ENCODE peak calls at places on chromosomes 7 and 10, in nine cellular contexts. K is heart left ventricle; H is CD8-positive, alpha-beta memory T cell; V is heart right ventricle; Q is breast epithelium; M is tibial nerve; N is GM23338; D is AG04450; T is dorsolateral prefrontal cortex. A is an unnamed sample.
A peak's percentile ranks its signal among the peaks of the same experiment; 100 is the strongest.

GRCh38 chr7:148623586-148624282 is 33.2 kb downstream of the C7orf33 start:
- DNase-seq in K (no peak), H (no peak), V (no peak), Q (no peak), M (no peak), N (no peak), D (no peak), T (no peak), A (no peak)

GRCh38 chr7:77391230-77391629 is 24.9 kb downstream of the GSAP start:
- DNase-seq in K (no peak), H (no peak), V (no peak), Q (no peak), M (no peak), N (no peak), D (no peak), T (no peak), A (no peak)

GRCh38 chr7:96837583-96837982 is 127.9 kb upstream of the SEM1 start:
- DNase-seq in K (no peak), H (peak; percentile 46), V (no peak), Q (no peak), M (no peak), N (no peak), D (no peak), T (no peak), A (no peak)

GRCh38 chr7:103855671-103856070 is 133.8 kb downstream of the RELN start:
- DNase-seq in K (no peak), H (no peak), V (no peak), Q (no peak), M (no peak), N (no peak), D (no peak), T (no peak), A (no peak)

GRCh38 chr7:94395141-94396041 is 696 bp downstream of the COL1A2 start:
- DNase-seq in K (peak; percentile 41), H (peak; percentile 48), V (no peak), Q (no peak), M (peak; percentile 84), N (peak; percentile 89), D (peak; percentile 64), T (no peak), A (peak; percentile 40)

GRCh38 chr10:22984066-22984465 is 56.2 kb downstream of the ARMC3 start:
- DNase-seq in K (no peak), H (no peak), V (no peak), Q (no peak), M (no peak), N (no peak), D (no peak), T (no peak), A (no peak)

GRCh38 chr10:119370046-119370770 is 162.8 kb downstream of the GRK5 start:
- DNase-seq in K (peak; percentile 68), H (no peak), V (no peak), Q (no peak), M (peak; percentile 66), N (no peak), D (peak; percentile 61), T (no peak), A (no peak)

GRCh38 chr7:121322460-121322859 is 6.3 kb upstream of the WNT16 start:
- DNase-seq in K (no peak), H (no peak), V (no peak), Q (no peak), M (no peak), N (no peak), D (no peak), T (no peak), A (no peak)

GRCh38 chr7:2870471-2870941 is 26.4 kb upstream of the GNA12 start:
- DNase-seq in K (peak; percentile 77), H (no peak), V (peak; percentile 73), Q (peak; percentile 30), M (peak; percentile 54), N (peak; percentile 59), D (no peak), T (no peak), A (peak; percentile 14)

DNA sequence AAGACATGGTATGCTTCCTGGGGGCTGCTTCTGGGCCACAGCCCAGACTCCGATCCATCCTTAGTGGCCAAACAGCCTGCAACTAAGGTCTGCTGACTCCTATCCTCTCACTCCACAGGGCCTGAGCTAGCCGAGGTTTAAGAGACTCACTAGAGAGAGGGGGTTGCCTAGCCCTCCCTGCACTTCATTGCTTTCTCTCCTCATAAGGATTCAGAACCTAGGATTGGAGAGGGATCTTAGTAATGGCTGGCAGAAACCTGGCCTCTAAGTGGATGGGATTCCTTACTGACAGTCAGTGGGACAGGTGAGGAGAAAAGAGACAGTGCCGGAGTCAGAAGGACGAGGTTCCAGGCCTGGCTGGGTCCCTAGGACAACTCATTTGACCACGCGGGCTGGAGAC is 8.2 kb upstream of the DDIT4 start:
- DNase-seq in K (no peak), H (no peak), V (no peak), Q (no peak), M (no peak), N (peak; percentile 31), D (no peak), T (no peak), A (no peak)
- H3K27ac ChIP-seq in K (no peak overlapping the region), H (peak overlapping the region; percentile 31), V (no peak overlapping the region), Q (no peak overlapping the region), M (no peak overlapping the region), N (no peak overlapping the region), D (no peak overlapping the region), T (no peak overlapping the region), A (peak overlapping the region; percentile 96)

DNA sequence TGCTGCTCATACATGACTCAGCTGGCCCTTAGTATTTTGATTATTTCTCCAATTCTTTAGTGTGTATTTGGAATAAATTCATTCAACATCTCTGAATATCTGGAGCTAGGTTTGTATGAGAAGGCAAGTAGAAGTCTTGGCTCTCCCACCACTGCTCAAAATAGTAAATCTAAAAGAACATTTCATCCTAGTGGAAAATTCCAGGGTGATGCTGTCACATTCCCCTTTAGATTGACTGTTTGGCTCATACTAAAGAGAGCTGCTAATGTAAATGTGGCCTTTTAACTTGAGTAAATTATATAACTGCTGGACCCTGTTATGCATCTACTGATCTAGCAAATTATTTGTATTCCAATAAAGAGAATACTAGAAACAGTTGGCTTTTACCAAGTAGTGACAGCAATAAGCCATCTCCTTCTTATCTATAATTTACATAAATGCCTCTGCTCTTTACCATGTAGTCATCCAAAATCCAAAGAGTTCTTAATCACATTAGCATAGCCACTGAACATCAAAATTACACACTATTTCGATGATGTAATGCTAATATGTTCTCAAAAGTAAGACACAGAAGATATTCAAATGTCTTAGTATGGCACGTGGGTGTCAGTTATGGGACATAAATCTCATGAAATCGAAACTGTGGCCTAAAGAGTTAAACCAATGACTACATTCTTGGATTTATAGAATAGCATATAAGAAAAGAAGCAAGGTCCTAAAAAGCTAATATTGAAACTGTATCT is 86.9 kb upstream of the KCND2 start:
- DNase-seq in K (no peak), H (no peak), V (no peak), Q (no peak), M (no peak), N (no peak), D (no peak), T (no peak), A (no peak)
- H3K27ac ChIP-seq in K (no peak overlapping the region), H (no peak overlapping the region), V (no peak overlapping the region), Q (no peak overlapping the region), M (no peak overlapping the region), N (no peak overlapping the region), D (no peak overlapping the region), T (peak overlapping the region; percentile 50), A (no peak overlapping the region)

GRCh38 chr7:111517441-111518037 is 44.8 kb downstream of the IMMP2L start:
- DNase-seq in K (no peak), H (no peak), V (no peak), Q (no peak), M (no peak), N (no peak), D (no peak), T (no peak), A (no peak)

GRCh38 chr7:111518264-111518663 is 44.0 kb downstream of the IMMP2L start:
- DNase-seq in K (no peak), H (no peak), V (no peak), Q (no peak), M (no peak), N (no peak), D (no peak), T (no peak), A (no peak)

GRCh38 chr7:111511845-111512244 is 50.4 kb downstream of the IMMP2L start:
- DNase-seq in K (no peak), H (no peak), V (no peak), Q (no peak), M (no peak), N (no peak), D (no peak), T (no peak), A (no peak)

GRCh38 chr7:111513566-111513965 is 48.7 kb downstream of the IMMP2L start:
- DNase-seq in K (no peak), H (no peak), V (no peak), Q (no peak), M (no peak), N (no peak), D (no peak), T (no peak), A (no peak)

DNA sequence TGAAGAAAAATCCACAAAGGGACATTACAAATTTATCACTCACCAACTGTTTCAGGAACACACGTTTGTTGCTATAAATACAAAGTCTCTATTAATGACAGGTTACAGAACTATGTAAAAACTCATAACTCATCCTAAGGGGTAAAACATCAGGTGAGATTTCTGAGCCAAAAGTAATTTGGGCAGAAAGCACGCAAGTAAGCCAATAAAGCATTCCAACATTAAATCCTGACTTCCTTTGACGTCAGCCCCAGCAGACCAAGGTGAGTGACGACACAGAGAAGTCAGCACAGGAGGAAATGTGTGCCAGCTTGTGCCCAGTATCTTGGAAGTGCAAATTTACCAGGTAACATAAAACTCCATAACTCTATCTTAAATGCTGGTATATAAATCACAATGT is 45.7 kb downstream of the IMMP2L start:
- DNase-seq in K (no peak), H (no peak), V (no peak), Q (no peak), M (no peak), N (no peak), D (no peak), T (no peak), A (peak; percentile 53)
- H3K27ac ChIP-seq in K (no peak overlapping the region), H (no peak overlapping the region), V (no peak overlapping the region), Q (no peak overlapping the region), M (no peak overlapping the region), N (no peak overlapping the region), D (no peak overlapping the region), T (no peak overlapping the region), A (peak overlapping the region; percentile 54)

GRCh38 chr10:11551104-11551503 is 60.3 kb downstream of the USP6NL start:
- DNase-seq in K (no peak), H (no peak), V (no peak), Q (no peak), M (no peak), N (no peak), D (no peak), T (no peak), A (no peak)

GRCh38 chr10:11548763-11549089 is 62.7 kb downstream of the USP6NL start:
- DNase-seq in K (no peak), H (no peak), V (no peak), Q (no peak), M (no peak), N (no peak), D (no peak), T (no peak), A (no peak)

GRCh38 chr10:11553773-11554381 is 57.6 kb downstream of the USP6NL start:
- DNase-seq in K (no peak), H (no peak), V (no peak), Q (no peak), M (no peak), N (no peak), D (no peak), T (no peak), A (no peak)

GRCh38 chr10:11555556-11555955 is 55.9 kb downstream of the USP6NL start:
- DNase-seq in K (no peak), H (no peak), V (no peak), Q (no peak), M (no peak), N (no peak), D (no peak), T (no peak), A (no peak)

GRCh38 chr10:11551915-11552602 is 59.4 kb downstream of the USP6NL start:
- DNase-seq in K (no peak), H (no peak), V (no peak), Q (no peak), M (no peak), N (no peak), D (peak; percentile 74), T (no peak), A (peak; percentile 93)
- H3K27ac ChIP-seq in K (no peak overlapping the region), H (no peak overlapping the region), V (no peak overlapping the region), Q (peak overlapping the region; percentile 72), M (no peak overlapping the region), N (no peak overlapping the region), D (no peak overlapping the region), T (no peak overlapping the region), A (peak overlapping the region; percentile 88)